ENCODE peak calls at places on chromosome 20, in five cellular contexts. H is transverse colon; J is stimulated activated CD8-positive, alpha-beta memory T cell treated with anti-CD3 and anti-CD28 coated beads, Interleukin-15, amount 100 ng/mL, for 4 hours; T is mesendoderm; N is cardiac muscle cell. Z is an unnamed sample.

GRCh38 chr20:45268531-45268930 is 14.2 kb upstream of the SLPI start:
- DNase-seq in H (no peak), J (no peak), T (no peak), N (no peak), Z (no peak)

GRCh38 chr20:45592574-45593189 is 13.6 kb upstream of the WFDC8 start:
- DNase-seq in H (no peak), J (no peak), T (peak), N (peak), Z (peak)

GRCh38 chr20:723756-724155 is 44.5 kb downstream of the SLC52A3 start:
- DNase-seq in H (no peak), J (no peak), T (no peak), N (no peak), Z (no peak)

GRCh38 chr20:33423141-33423834 is 20.3 kb downstream of the SNTA1 start:
- DNase-seq in H (peak), J (no peak), T (no peak), N (peak), Z (no peak)

GRCh38 chr20:53890434-53891305 is 179.7 kb downstream of the BCAS1 start:
- DNase-seq in H (peak), J (no peak), T (no peak), N (no peak), Z (no peak)

GRCh38 chr20:1286267-1287036 is 20.4 kb downstream of the SNPH start:
- DNase-seq in H (no peak), J (no peak), T (no peak), N (no peak), Z (no peak)

GRCh38 chr20:21090738-21091120 is 15.4 kb downstream of the LINC00237 start:
- DNase-seq in H (no peak), J (no peak), T (no peak), N (no peak), Z (no peak)

GRCh38 chr20:23114018-23114417 is 27.9 kb upstream of the CD93 start:
- DNase-seq in H (no peak), J (no peak), T (no peak), N (no peak), Z (no peak)

GRCh38 chr20:57663241-57663640 is 43.0 kb upstream of the ZBP1 start:
- DNase-seq in H (peak), J (no peak), T (no peak), N (no peak), Z (no peak)

GRCh38 chr20:45991616-45992015 is 17.1 kb upstream of the MMP9 start:
- DNase-seq in H (no peak), J (no peak), T (no peak), N (no peak), Z (no peak)

GRCh38 chr20:2692036-2692885 is at the start of gene EBF4:
- DNase-seq in H (peak), J (no peak), T (peak), N (peak), Z (no peak)

GRCh38 chr20:35737865-35738333 is 4.2 kb downstream of the RBM39 start:
- DNase-seq in H (no peak), J (no peak), T (no peak), N (no peak), Z (no peak)

GRCh38 chr20:50873518-50873959 is 57.7 kb downstream of the ADNP start:
- DNase-seq in H (no peak), J (no peak), T (no peak), N (no peak), Z (no peak)

GRCh38 chr20:43379239-43379917 is 78.3 kb upstream of the SRSF6 start:
- DNase-seq in H (no peak), J (no peak), T (no peak), N (no peak), Z (no peak)

GRCh38 chr20:57659131-57659788 is 39.0 kb upstream of the ZBP1 start:
- DNase-seq in H (peak), J (no peak), T (no peak), N (no peak), Z (no peak)

GRCh38 chr20:15113374-15113773 is 776.0 kb upstream of the FLRT3 start:
- DNase-seq in H (no peak), J (no peak), T (no peak), N (no peak), Z (no peak)

GRCh38 chr20:4661191-4661590 is 60.5 kb upstream of the PRND start:
- DNase-seq in H (peak), J (no peak), T (no peak), N (no peak), Z (no peak)

GRCh38 chr20:46246527-46246926 is 61.8 kb downstream of the CDH22 start:
- DNase-seq in H (no peak), J (no peak), T (no peak), N (no peak), Z (no peak)

GRCh38 chr20:41734506-41734945 is 116.3 kb upstream of the CHD6 start:
- DNase-seq in H (peak), J (no peak), T (peak), N (peak), Z (peak)

GRCh38 chr20:35091808-35092523 is 641 bp downstream of the TRPC4AP start:
- DNase-seq in H (peak), J (no peak), T (peak), N (peak), Z (no peak)

GRCh38 chr20:56859751-56860366 is 230.8 kb downstream of the TFAP2C start:
- DNase-seq in H (no peak), J (no peak), T (peak), N (no peak), Z (no peak)

GRCh38 chr20:11232249-11232648 is 558.5 kb upstream of the JAG1 start:
- DNase-seq in H (no peak), J (no peak), T (no peak), N (no peak), Z (no peak)

GRCh38 chr20:362271-363254 is 15.7 kb downstream of the NRSN2 start:
- DNase-seq in H (peak), J (no peak), T (peak), N (no peak), Z (no peak)

GRCh38 chr20:25251558-25251957 is 3.7 kb downstream of the PYGB start:
- DNase-seq in H (peak), J (no peak), T (no peak), N (no peak), Z (no peak)

GRCh38 chr20:62143976-62144825 is 632 bp downstream of the SS18L1 start:
- DNase-seq in H (peak), J (peak), T (peak), N (peak), Z (no peak)